ENCODE peak calls at places on chromosome 21, in ten cellular contexts. One of them, this sample, is unnamed.

GRCh38 chr21:30718239-30718909 is at the start of gene KRTAP21-3:
- DNase-seq in AG20443: no peak
- DNase-seq in nucleus accumbens: no peak
- DNase-seq in fibroblast of the conjunctiva: no peak
- DNase-seq in naive thymus-derived CD8-positive, alpha-beta T cell: no peak
- DNase-seq in GM04503: no peak
- DNase-seq in AG04450: no peak
- DNase-seq in ELR: no peak
- DNase-seq in activated CD4-positive, alpha-beta memory T cell treated with anti-CD3 and anti-CD28 coated beads for 36 hours: peak
- DNase-seq in NCI-H1417: no peak
- DNase-seq in this sample: no peak

GRCh38 chr21:20946701-20947100 is 51.5 kb upstream of the NCAM2 start:
- DNase-seq in AG20443: no peak
- DNase-seq in NCI-H1417: no peak
- DNase-seq in GM04503: no peak
- DNase-seq in AG04450: no peak
- DNase-seq in activated CD4-positive, alpha-beta memory T cell treated with anti-CD3 and anti-CD28 coated beads for 36 hours: no peak
- DNase-seq in nucleus accumbens: no peak
- DNase-seq in ELR: no peak
- DNase-seq in naive thymus-derived CD8-positive, alpha-beta T cell: no peak
- DNase-seq in fibroblast of the conjunctiva: no peak
- DNase-seq in this sample: no peak

GRCh38 chr21:25887166-25887565 is 152.4 kb downstream of the GABPA start:
- DNase-seq in ELR: peak
- DNase-seq in NCI-H1417: peak
- DNase-seq in AG04450: no peak
- DNase-seq in AG20443: no peak
- DNase-seq in naive thymus-derived CD8-positive, alpha-beta T cell: no peak
- DNase-seq in GM04503: no peak
- DNase-seq in activated CD4-positive, alpha-beta memory T cell treated with anti-CD3 and anti-CD28 coated beads for 36 hours: no peak
- DNase-seq in nucleus accumbens: no peak
- DNase-seq in fibroblast of the conjunctiva: no peak
- DNase-seq in this sample: peak

GRCh38 chr21:45403133-45403824 is 1.7 kb upstream of the COL18A1 start:
- DNase-seq in nucleus accumbens: no peak
- DNase-seq in ELR: no peak
- DNase-seq in fibroblast of the conjunctiva: no peak
- DNase-seq in naive thymus-derived CD8-positive, alpha-beta T cell: no peak
- DNase-seq in activated CD4-positive, alpha-beta memory T cell treated with anti-CD3 and anti-CD28 coated beads for 36 hours: no peak
- DNase-seq in NCI-H1417: peak
- DNase-seq in AG04450: no peak
- DNase-seq in AG20443: no peak
- DNase-seq in GM04503: no peak
- DNase-seq in this sample: no peak

GRCh38 chr21:44518684-44519083 is 21.3 kb downstream of the KRTAP10-1 start:
- DNase-seq in NCI-H1417: no peak
- DNase-seq in AG04450: no peak
- DNase-seq in fibroblast of the conjunctiva: no peak
- DNase-seq in GM04503: no peak
- DNase-seq in AG20443: no peak
- DNase-seq in activated CD4-positive, alpha-beta memory T cell treated with anti-CD3 and anti-CD28 coated beads for 36 hours: no peak
- DNase-seq in naive thymus-derived CD8-positive, alpha-beta T cell: no peak
- DNase-seq in ELR: no peak
- DNase-seq in nucleus accumbens: no peak
- DNase-seq in this sample: no peak

GRCh38 chr21:41816583-41817165 is 49.8 kb upstream of the RIPK4 start:
- DNase-seq in AG20443: peak
- DNase-seq in AG04450: no peak
- DNase-seq in fibroblast of the conjunctiva: peak
- DNase-seq in activated CD4-positive, alpha-beta memory T cell treated with anti-CD3 and anti-CD28 coated beads for 36 hours: peak
- DNase-seq in nucleus accumbens: peak
- DNase-seq in naive thymus-derived CD8-positive, alpha-beta T cell: peak
- DNase-seq in GM04503: no peak
- DNase-seq in NCI-H1417: peak
- DNase-seq in ELR: peak
- DNase-seq in this sample: peak

GRCh38 chr21:38544681-38545080 is 46.4 kb upstream of the ERG start:
- DNase-seq in GM04503: no peak
- DNase-seq in NCI-H1417: no peak
- DNase-seq in ELR: peak
- DNase-seq in nucleus accumbens: no peak
- DNase-seq in naive thymus-derived CD8-positive, alpha-beta T cell: no peak
- DNase-seq in AG20443: peak
- DNase-seq in activated CD4-positive, alpha-beta memory T cell treated with anti-CD3 and anti-CD28 coated beads for 36 hours: no peak
- DNase-seq in fibroblast of the conjunctiva: no peak
- DNase-seq in AG04450: no peak
- DNase-seq in this sample: no peak

GRCh38 chr21:42381347-42381984 is 14.4 kb downstream of the TMPRSS3 start:
- DNase-seq in NCI-H1417: peak
- DNase-seq in naive thymus-derived CD8-positive, alpha-beta T cell: no peak
- DNase-seq in activated CD4-positive, alpha-beta memory T cell treated with anti-CD3 and anti-CD28 coated beads for 36 hours: peak
- DNase-seq in AG04450: no peak
- DNase-seq in ELR: peak
- DNase-seq in AG20443: peak
- DNase-seq in nucleus accumbens: no peak
- DNase-seq in fibroblast of the conjunctiva: peak
- DNase-seq in GM04503: no peak
- DNase-seq in this sample: peak

GRCh38 chr21:36847189-36847588 is 119.3 kb downstream of the HLCS start:
- DNase-seq in activated CD4-positive, alpha-beta memory T cell treated with anti-CD3 and anti-CD28 coated beads for 36 hours: no peak
- DNase-seq in NCI-H1417: no peak
- DNase-seq in fibroblast of the conjunctiva: peak
- DNase-seq in ELR: peak
- DNase-seq in naive thymus-derived CD8-positive, alpha-beta T cell: no peak
- DNase-seq in AG04450: peak
- DNase-seq in nucleus accumbens: no peak
- DNase-seq in GM04503: peak
- DNase-seq in AG20443: peak
- DNase-seq in this sample: no peak

GRCh38 chr21:33902349-33902748 is 13.3 kb downstream of the ATP5PO start:
- DNase-seq in naive thymus-derived CD8-positive, alpha-beta T cell: no peak
- DNase-seq in NCI-H1417: no peak
- DNase-seq in ELR: no peak
- DNase-seq in fibroblast of the conjunctiva: no peak
- DNase-seq in AG04450: no peak
- DNase-seq in activated CD4-positive, alpha-beta memory T cell treated with anti-CD3 and anti-CD28 coated beads for 36 hours: no peak
- DNase-seq in nucleus accumbens: no peak
- DNase-seq in GM04503: no peak
- DNase-seq in AG20443: no peak
- DNase-seq in this sample: no peak

GRCh38 chr21:26055010-26055409 is 115.6 kb downstream of the APP start:
- DNase-seq in NCI-H1417: no peak
- DNase-seq in GM04503: no peak
- DNase-seq in nucleus accumbens: no peak
- DNase-seq in AG20443: no peak
- DNase-seq in fibroblast of the conjunctiva: no peak
- DNase-seq in naive thymus-derived CD8-positive, alpha-beta T cell: no peak
- DNase-seq in AG04450: no peak
- DNase-seq in ELR: no peak
- DNase-seq in activated CD4-positive, alpha-beta memory T cell treated with anti-CD3 and anti-CD28 coated beads for 36 hours: no peak
- DNase-seq in this sample: no peak

GRCh38 chr21:32516729-32517649 is 68.3 kb downstream of the TCP10L start:
- DNase-seq in NCI-H1417: no peak
- DNase-seq in AG20443: peak
- DNase-seq in ELR: peak
- DNase-seq in GM04503: peak
- DNase-seq in activated CD4-positive, alpha-beta memory T cell treated with anti-CD3 and anti-CD28 coated beads for 36 hours: no peak
- DNase-seq in nucleus accumbens: no peak
- DNase-seq in AG04450: peak
- DNase-seq in naive thymus-derived CD8-positive, alpha-beta T cell: no peak
- DNase-seq in fibroblast of the conjunctiva: peak
- DNase-seq in this sample: no peak

GRCh38 chr21:44495641-44496040 is 40.3 kb downstream of the LRRC3 start:
- DNase-seq in fibroblast of the conjunctiva: no peak
- DNase-seq in naive thymus-derived CD8-positive, alpha-beta T cell: no peak
- DNase-seq in nucleus accumbens: no peak
- DNase-seq in AG04450: no peak
- DNase-seq in NCI-H1417: no peak
- DNase-seq in ELR: no peak
- DNase-seq in activated CD4-positive, alpha-beta memory T cell treated with anti-CD3 and anti-CD28 coated beads for 36 hours: no peak
- DNase-seq in GM04503: no peak
- DNase-seq in AG20443: no peak
- DNase-seq in this sample: no peak

GRCh38 chr21:38679531-38679930 is 126.2 kb upstream of the ETS2 start:
- DNase-seq in nucleus accumbens: no peak
- DNase-seq in AG04450: no peak
- DNase-seq in GM04503: peak
- DNase-seq in NCI-H1417: no peak
- DNase-seq in AG20443: peak
- DNase-seq in ELR: peak
- DNase-seq in naive thymus-derived CD8-positive, alpha-beta T cell: no peak
- DNase-seq in activated CD4-positive, alpha-beta memory T cell treated with anti-CD3 and anti-CD28 coated beads for 36 hours: no peak
- DNase-seq in fibroblast of the conjunctiva: no peak
- DNase-seq in this sample: no peak

GRCh38 chr21:41810597-41810932 is 43.7 kb upstream of the RIPK4 start:
- DNase-seq in activated CD4-positive, alpha-beta memory T cell treated with anti-CD3 and anti-CD28 coated beads for 36 hours: no peak
- DNase-seq in NCI-H1417: no peak
- DNase-seq in GM04503: no peak
- DNase-seq in nucleus accumbens: no peak
- DNase-seq in AG04450: no peak
- DNase-seq in AG20443: no peak
- DNase-seq in naive thymus-derived CD8-positive, alpha-beta T cell: no peak
- DNase-seq in ELR: no peak
- DNase-seq in fibroblast of the conjunctiva: no peak
- DNase-seq in this sample: no peak

GRCh38 chr21:32570456-32570855 is 14.9 kb downstream of the TCP10L start:
- DNase-seq in ELR: no peak
- DNase-seq in GM04503: no peak
- DNase-seq in AG20443: no peak
- DNase-seq in naive thymus-derived CD8-positive, alpha-beta T cell: no peak
- DNase-seq in fibroblast of the conjunctiva: no peak
- DNase-seq in nucleus accumbens: no peak
- DNase-seq in activated CD4-positive, alpha-beta memory T cell treated with anti-CD3 and anti-CD28 coated beads for 36 hours: no peak
- DNase-seq in NCI-H1417: no peak
- DNase-seq in AG04450: no peak
- DNase-seq in this sample: no peak

GRCh38 chr21:27248791-27249190 is 281.9 kb upstream of the ADAMTS5 start:
- DNase-seq in ELR: no peak
- DNase-seq in AG04450: peak
- DNase-seq in activated CD4-positive, alpha-beta memory T cell treated with anti-CD3 and anti-CD28 coated beads for 36 hours: no peak
- DNase-seq in nucleus accumbens: no peak
- DNase-seq in AG20443: no peak
- DNase-seq in fibroblast of the conjunctiva: no peak
- DNase-seq in GM04503: no peak
- DNase-seq in naive thymus-derived CD8-positive, alpha-beta T cell: no peak
- DNase-seq in NCI-H1417: no peak
- DNase-seq in this sample: no peak

This sample was measured in WERI-Rb-1.